ENCODE peak calls at places on chromosome 18, in six cellular contexts. O is pancreas, W is cardiac muscle cell, T is neural progenitor cell, R is mucosa of descending colon, P is left ventricle myocardium inferior. I is an unnamed sample.

GRCh38 chr18:78561757-78562445 is 417.7 kb upstream of the SALL3 start:
- DNase-seq in O (no peak), W (no peak), T (peak; percentile 56), R (no peak), P (no peak), I (no peak)

GRCh38 chr18:48918660-48919415 is 31.9 kb downstream of the SMAD7 start:
- DNase-seq in O (no peak), W (no peak), T (no peak), R (no peak), P (no peak), I (no peak)

GRCh38 chr18:76932026-76932819 is 109.9 kb downstream of the ZNF236 start:
- DNase-seq in O (no peak), W (no peak), T (no peak), R (no peak), P (peak; percentile 49), I (no peak)

GRCh38 chr18:58004317-58004716 is 39.7 kb upstream of the NEDD4L start:
- DNase-seq in O (no peak), W (no peak), T (no peak), R (no peak), P (no peak), I (no peak)

GRCh38 chr18:79327199-79327545 is 68.6 kb upstream of the NFATC1 start:
- DNase-seq in O (no peak), W (no peak), T (no peak), R (no peak), P (no peak), I (no peak)

GRCh38 chr18:57223160-57223870 is 76.4 kb downstream of the BOD1L2 start:
- DNase-seq in O (no peak), W (no peak), T (no peak), R (no peak), P (no peak), I (no peak)

GRCh38 chr18:30705943-30706342 is 336.6 kb downstream of the DSC3 start:
- DNase-seq in O (no peak), W (no peak), T (no peak), R (no peak), P (no peak), I (no peak)

GRCh38 chr18:77059294-77059916 is 73.2 kb downstream of the MBP start:
- DNase-seq in O (no peak), W (peak; percentile 50), T (peak; percentile 69), R (peak; percentile 66), P (no peak), I (no peak)

GRCh38 chr18:10798727-10799435 is 273.1 kb downstream of the NAPG start:
- DNase-seq in O (peak; percentile 45), W (peak; percentile 51), T (no peak), R (no peak), P (no peak), I (no peak)

GRCh38 chr18:75132931-75133525 is 75.9 kb downstream of the PTGR3 start:
- DNase-seq in O (no peak), W (no peak), T (no peak), R (no peak), P (no peak), I (no peak)

GRCh38 chr18:37403100-37403781 is 162.4 kb downstream of the CELF4 start:
- DNase-seq in O (no peak), W (peak; percentile 77), T (no peak), R (peak; percentile 15), P (peak; percentile 46), I (no peak)

GRCh38 chr18:48834421-48835011 is 116.2 kb downstream of the SMAD7 start:
- DNase-seq in O (no peak), W (no peak), T (no peak), R (peak; percentile 58), P (peak; percentile 63), I (peak; percentile 76)

GRCh38 chr18:60599995-60600394 is 227.4 kb upstream of the MC4R start:
- DNase-seq in O (no peak), W (no peak), T (no peak), R (no peak), P (no peak), I (no peak)

GRCh38 chr18:24491882-24492281 is 31.4 kb downstream of the HRH4 start:
- DNase-seq in O (no peak), W (peak; percentile 20), T (no peak), R (no peak), P (no peak), I (peak; percentile 38)

GRCh38 chr18:34320267-34320666 is 95.6 kb upstream of the NOL4 start:
- DNase-seq in O (no peak), W (no peak), T (no peak), R (no peak), P (no peak), I (no peak)

GRCh38 chr18:34321075-34321474 is 96.4 kb upstream of the NOL4 start:
- DNase-seq in O (no peak), W (no peak), T (no peak), R (no peak), P (no peak), I (peak; percentile 42)

DNA sequence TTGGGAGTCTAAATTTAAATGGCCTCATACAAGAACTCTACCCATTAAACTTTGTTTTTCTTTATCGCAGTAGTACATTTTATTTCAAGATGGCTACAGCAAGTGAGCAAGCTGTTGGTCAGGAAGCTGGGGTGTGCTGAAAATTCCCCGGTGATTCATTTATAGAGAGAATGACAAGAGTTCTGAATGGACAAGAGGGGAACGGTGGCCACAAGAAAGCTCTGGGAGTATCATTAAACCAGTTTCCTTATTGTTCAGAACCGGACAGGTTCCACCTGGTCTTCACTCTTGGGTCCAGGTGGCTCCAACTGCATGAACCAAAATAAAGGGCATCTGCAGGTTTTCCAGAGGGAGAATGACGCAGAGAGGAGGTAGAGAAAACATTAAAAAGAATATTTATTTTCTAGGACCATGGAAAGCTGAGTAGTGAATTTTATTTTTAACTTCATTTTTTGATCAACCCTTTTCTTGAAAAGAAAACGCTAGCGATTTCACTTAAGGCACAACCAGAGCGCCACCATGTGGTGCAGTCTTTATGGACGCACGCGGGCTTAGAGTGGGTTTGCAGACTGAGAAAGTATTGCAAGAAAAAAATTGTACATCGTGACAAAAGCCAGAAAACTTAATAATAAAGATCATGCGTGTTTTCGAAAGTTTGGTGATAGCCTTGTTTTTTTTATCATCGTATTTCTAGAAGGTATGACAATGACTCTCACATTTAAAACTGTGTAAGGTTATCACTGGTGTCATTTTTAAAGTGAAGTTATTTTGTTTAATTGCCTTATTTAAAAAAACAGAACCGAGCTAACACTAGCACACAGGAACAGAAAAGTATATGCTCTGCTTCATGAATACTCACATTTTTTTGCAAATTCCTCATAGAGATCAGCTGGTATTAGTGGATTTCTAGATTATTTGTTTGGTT is 97.9 kb upstream of the NOL4 start:
- DNase-seq in O (peak; percentile 59), W (peak; percentile 85), T (peak; percentile 85), R (peak; percentile 90), P (peak; percentile 24), I (peak; percentile 65)
- TF ChIP-seq CTCF in O (peak; percentile 63), W (peak; percentile 66), T (peak; percentile 95), R (no peak), P (peak; percentile 65), I (peak; percentile 68)

DNA sequence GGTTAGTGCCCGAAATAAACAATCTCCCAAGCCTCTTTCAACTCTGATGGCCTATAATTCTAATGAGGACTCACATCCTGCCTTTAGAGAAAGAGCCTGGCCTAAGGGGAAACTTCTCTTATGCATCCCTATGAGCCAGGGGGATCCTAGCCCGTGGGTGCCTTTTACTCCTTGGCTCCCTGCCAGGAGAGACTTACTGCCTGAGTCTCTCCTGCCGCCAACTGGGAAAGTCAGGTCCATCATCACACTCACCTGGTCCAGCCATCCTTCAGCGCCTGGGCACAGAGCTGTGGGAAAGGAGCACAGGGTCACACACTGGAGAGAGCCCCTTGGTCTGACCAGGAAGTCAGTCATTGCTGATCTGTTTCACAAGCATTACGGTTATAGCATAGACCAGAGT is 24.1 kb downstream of the ENOSF1 start:
- DNase-seq in O (no peak), W (no peak), T (no peak), R (no peak), P (no peak), I (no peak)
- H3K36me3 ChIP-seq in O (no peaks in the 10 kb centered on the region), W (no peaks in the 10 kb centered on the region), T (no peaks in the 10 kb centered on the region), R (no peaks in the 10 kb centered on the region), P (peaks cover 40% of the 10 kb centered on the region), I (peaks cover 9% of the 10 kb centered on the region)

GRCh38 chr18:23451491-23451890 is 1.6 kb upstream of the RIOK3 start:
- DNase-seq in O (no peak), W (no peak), T (no peak), R (no peak), P (no peak), I (peak; percentile 43)
- H3K4me3 ChIP-seq in O (no peak overlapping the region), W (no peak overlapping the region), T (no peak overlapping the region), R (no peak overlapping the region), P (no peak overlapping the region), I (peak overlapping the region; percentile 17)

GRCh38 chr18:21132398-21132918 is 20.8 kb upstream of the ROCK1 start:
- DNase-seq in O (no peak), W (no peak), T (no peak), R (no peak), P (no peak), I (no peak)

GRCh38 chr18:21131698-21132230 is 20.2 kb upstream of the ROCK1 start:
- DNase-seq in O (no peak), W (no peak), T (no peak), R (no peak), P (no peak), I (no peak)

GRCh38 chr18:21134895-21135294 is 23.3 kb upstream of the ROCK1 start:
- DNase-seq in O (no peak), W (no peak), T (no peak), R (peak; percentile 21), P (no peak), I (no peak)

DNA sequence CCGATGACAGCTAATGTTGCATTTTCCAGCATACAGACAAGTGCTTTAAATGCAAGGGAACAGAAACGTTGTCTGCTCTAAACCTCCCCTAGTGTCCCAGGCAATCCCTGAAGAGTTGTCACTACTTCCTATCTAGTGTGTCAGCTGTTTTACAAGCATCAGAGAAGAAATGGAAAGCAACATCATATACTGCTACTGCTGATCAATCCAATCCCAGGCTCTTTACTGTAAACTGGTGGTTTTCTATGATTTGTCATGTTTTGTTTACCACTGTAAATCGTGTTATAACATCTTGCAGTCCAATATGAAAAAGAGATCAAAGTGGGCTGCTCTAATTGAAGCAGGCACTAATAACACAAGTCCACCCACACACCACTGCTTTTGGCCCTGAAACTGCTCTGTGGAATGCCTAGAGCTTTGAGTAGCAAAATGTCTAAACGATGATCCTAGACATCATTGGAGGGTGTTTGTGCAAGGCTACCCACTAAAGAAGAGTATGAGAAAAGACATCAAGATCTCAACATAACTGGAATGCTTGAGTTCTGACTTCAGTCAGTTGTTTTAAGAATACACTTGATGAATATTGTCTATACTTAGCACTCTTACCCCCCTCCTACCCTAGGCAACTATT is 18.1 kb upstream of the ROCK1 start:
- DNase-seq in O (no peak), W (peak; percentile 24), T (no peak), R (no peak), P (no peak), I (no peak)
- TF ChIP-seq CTCF in O (no peak), W (no peak), T (no peak), R (no peak), P (no peak), I (no peak)

GRCh38 chr18:13014232-13014631 is 23.1 kb downstream of the CEP192 start:
- DNase-seq in O (no peak), W (no peak), T (no peak), R (no peak), P (no peak), I (no peak)

GRCh38 chr18:13006731-13007550 is 15.8 kb downstream of the CEP192 start:
- DNase-seq in O (no peak), W (no peak), T (no peak), R (no peak), P (no peak), I (no peak)

GRCh38 chr18:13014818-13015217 is 23.7 kb downstream of the CEP192 start:
- DNase-seq in O (no peak), W (no peak), T (no peak), R (no peak), P (no peak), I (no peak)

GRCh38 chr18:13017247-13017875 is 26.2 kb downstream of the CEP192 start:
- DNase-seq in O (no peak), W (no peak), T (no peak), R (no peak), P (no peak), I (no peak)

GRCh38 chr18:13011719-13012118 is 20.6 kb downstream of the CEP192 start:
- DNase-seq in O (no peak), W (no peak), T (no peak), R (no peak), P (no peak), I (no peak)
- H3K36me3 ChIP-seq in O (no peaks in the 10 kb centered on the region), W (peaks cover 36% of the 10 kb centered on the region), T (peaks cover 3% of the 10 kb centered on the region), R (no peaks in the 10 kb centered on the region), P (peaks cover 75% of the 10 kb centered on the region), I (peaks cover 22% of the 10 kb centered on the region)

I was measured in GM06990.